ENCODE peak calls at places on chromosomes 7 and 10, in eight cellular contexts. One of them, this sample, is unnamed.

GRCh38 chr10:4051408-4052151 is 266.6 kb upstream of the KLF6 start:
- ATAC-seq in GM12878: no peak
- ATAC-seq in HepG2: no peak
- ATAC-seq in upper lobe of left lung: peak; percentile 21
- ATAC-seq in Panc1: no peak
- ATAC-seq in HCT116: no peak
- ATAC-seq in K562: peak; percentile 36
- ATAC-seq in GM23338: no peak
- ATAC-seq in this sample: peak; percentile 54

GRCh38 chr7:75980126-75980864 is 14.1 kb downstream of the TMEM120A start:
- ATAC-seq in GM23338: no peak
- ATAC-seq in K562: no peak
- ATAC-seq in GM12878: no peak
- ATAC-seq in HepG2: peak; percentile 13
- ATAC-seq in HCT116: no peak
- ATAC-seq in Panc1: peak; percentile 22
- ATAC-seq in upper lobe of left lung: no peak
- ATAC-seq in this sample: no peak

GRCh38 chr7:24715661-24716479 is 41.4 kb downstream of the GSDME start:
- ATAC-seq in upper lobe of left lung: no peak
- ATAC-seq in Panc1: peak; percentile 89
- ATAC-seq in GM12878: peak; percentile 70
- ATAC-seq in K562: peak; percentile 94
- ATAC-seq in GM23338: peak; percentile 93
- ATAC-seq in HCT116: peak; percentile 91
- ATAC-seq in HepG2: peak; percentile 90
- ATAC-seq in this sample: no peak

GRCh38 chr7:17598846-17599245 is 300.4 kb downstream of the AHR start:
- ATAC-seq in HCT116: no peak
- ATAC-seq in Panc1: no peak
- ATAC-seq in K562: no peak
- ATAC-seq in GM23338: no peak
- ATAC-seq in upper lobe of left lung: no peak
- ATAC-seq in HepG2: no peak
- ATAC-seq in GM12878: no peak
- ATAC-seq in this sample: no peak

GRCh38 chr10:101857802-101858476 is 14.3 kb upstream of the KCNIP2 start:
- ATAC-seq in upper lobe of left lung: no peak
- ATAC-seq in K562: no peak
- ATAC-seq in Panc1: no peak
- ATAC-seq in GM12878: no peak
- ATAC-seq in HCT116: no peak
- ATAC-seq in HepG2: no peak
- ATAC-seq in GM23338: no peak
- ATAC-seq in this sample: no peak

GRCh38 chr10:86035791-86036543 is 330.6 kb downstream of the GRID1 start:
- ATAC-seq in Panc1: no peak
- ATAC-seq in HCT116: no peak
- ATAC-seq in K562: no peak
- ATAC-seq in HepG2: no peak
- ATAC-seq in GM12878: no peak
- ATAC-seq in GM23338: no peak
- ATAC-seq in upper lobe of left lung: no peak
- ATAC-seq in this sample: no peak

GRCh38 chr7:134782121-134782623 is 2.7 kb downstream of the CALD1 start:
- ATAC-seq in HepG2: no peak
- ATAC-seq in Panc1: no peak
- ATAC-seq in upper lobe of left lung: no peak
- ATAC-seq in HCT116: no peak
- ATAC-seq in GM23338: no peak
- ATAC-seq in K562: no peak
- ATAC-seq in GM12878: peak; percentile 32
- ATAC-seq in this sample: no peak

GRCh38 chr7:36567699-36568436 is 156.4 kb downstream of the AOAH start:
- ATAC-seq in HepG2: no peak
- ATAC-seq in Panc1: no peak
- ATAC-seq in GM23338: peak; percentile 79
- ATAC-seq in HCT116: no peak
- ATAC-seq in upper lobe of left lung: no peak
- ATAC-seq in K562: no peak
- ATAC-seq in GM12878: no peak
- ATAC-seq in this sample: no peak

GRCh38 chr10:12434277-12434676 is 84.9 kb downstream of the CAMK1D start:
- ATAC-seq in upper lobe of left lung: no peak
- ATAC-seq in HCT116: no peak
- ATAC-seq in HepG2: no peak
- ATAC-seq in K562: no peak
- ATAC-seq in GM23338: no peak
- ATAC-seq in GM12878: no peak
- ATAC-seq in Panc1: no peak
- ATAC-seq in this sample: no peak

GRCh38 chr10:33136271-33136670 is 178.2 kb upstream of the ITGB1 start:
- ATAC-seq in GM12878: peak; percentile 60
- ATAC-seq in upper lobe of left lung: no peak
- ATAC-seq in HepG2: no peak
- ATAC-seq in HCT116: no peak
- ATAC-seq in K562: no peak
- ATAC-seq in GM23338: no peak
- ATAC-seq in Panc1: no peak
- ATAC-seq in this sample: no peak

GRCh38 chr10:46544989-46545791 is 11.3 kb downstream of the GPRIN2 start:
- ATAC-seq in GM23338: peak; percentile 52
- ATAC-seq in HepG2: peak; percentile 22
- ATAC-seq in HCT116: peak; percentile 67
- ATAC-seq in K562: peak; percentile 58
- ATAC-seq in Panc1: peak; percentile 25
- ATAC-seq in upper lobe of left lung: no peak
- ATAC-seq in GM12878: peak; percentile 55
- ATAC-seq in this sample: no peak

GRCh38 chr7:19401461-19401860 is 256.2 kb upstream of the FERD3L start:
- ATAC-seq in GM23338: no peak
- ATAC-seq in upper lobe of left lung: no peak
- ATAC-seq in HepG2: no peak
- ATAC-seq in Panc1: no peak
- ATAC-seq in HCT116: no peak
- ATAC-seq in K562: no peak
- ATAC-seq in GM12878: no peak
- ATAC-seq in this sample: no peak

GRCh38 chr10:101850747-101851146 is 7.1 kb upstream of the KCNIP2 start:
- ATAC-seq in HepG2: no peak
- ATAC-seq in upper lobe of left lung: no peak
- ATAC-seq in K562: no peak
- ATAC-seq in Panc1: no peak
- ATAC-seq in GM12878: no peak
- ATAC-seq in GM23338: no peak
- ATAC-seq in HCT116: no peak
- ATAC-seq in this sample: no peak

GRCh38 chr10:119700321-119700954 is 25.4 kb upstream of the INPP5F start:
- ATAC-seq in HepG2: no peak
- ATAC-seq in GM23338: no peak
- ATAC-seq in Panc1: no peak
- ATAC-seq in K562: no peak
- ATAC-seq in HCT116: no peak
- ATAC-seq in GM12878: peak; percentile 56
- ATAC-seq in upper lobe of left lung: no peak
- ATAC-seq in this sample: no peak

GRCh38 chr7:83579740-83580139 is 69.2 kb downstream of the SEMA3E start:
- ATAC-seq in Panc1: no peak
- ATAC-seq in HCT116: no peak
- ATAC-seq in K562: no peak
- ATAC-seq in upper lobe of left lung: no peak
- ATAC-seq in HepG2: no peak
- ATAC-seq in GM23338: no peak
- ATAC-seq in GM12878: no peak
- ATAC-seq in this sample: no peak

GRCh38 chr10:15745748-15746147 is 26.0 kb upstream of the ITGA8 start:
- ATAC-seq in GM23338: no peak
- ATAC-seq in Panc1: no peak
- ATAC-seq in GM12878: no peak
- ATAC-seq in upper lobe of left lung: peak; percentile 39
- ATAC-seq in HepG2: no peak
- ATAC-seq in HCT116: no peak
- ATAC-seq in K562: no peak
- ATAC-seq in this sample: peak; percentile 58

GRCh38 chr7:30412810-30413504 is 65.6 kb downstream of the NOD1 start:
- ATAC-seq in GM12878: peak; percentile 75
- ATAC-seq in HepG2: peak; percentile 93
- ATAC-seq in K562: peak; percentile 94
- ATAC-seq in upper lobe of left lung: peak; percentile 89
- ATAC-seq in Panc1: peak; percentile 94
- ATAC-seq in GM23338: peak; percentile 90
- ATAC-seq in HCT116: peak; percentile 97
- ATAC-seq in this sample: peak; percentile 85

GRCh38 chr7:100983451-100984187 is 14.3 kb downstream of the MUC12 start:
- ATAC-seq in GM12878: no peak
- ATAC-seq in HCT116: no peak
- ATAC-seq in upper lobe of left lung: peak; percentile 63
- ATAC-seq in K562: no peak
- ATAC-seq in GM23338: no peak
- ATAC-seq in Panc1: peak; percentile 80
- ATAC-seq in HepG2: no peak
- ATAC-seq in this sample: no peak

GRCh38 chr7:55078465-55079372 is 59.9 kb downstream of the EGFR start:
- ATAC-seq in GM23338: peak; percentile 93
- ATAC-seq in HCT116: peak; percentile 91
- ATAC-seq in GM12878: no peak
- ATAC-seq in upper lobe of left lung: peak; percentile 28
- ATAC-seq in HepG2: peak; percentile 91
- ATAC-seq in K562: peak; percentile 75
- ATAC-seq in Panc1: peak; percentile 85
- ATAC-seq in this sample: peak; percentile 6
- TF ChIP-seq POLR2AphosphoS5 in GM23338: no peak
- TF ChIP-seq POLR2AphosphoS5 in HCT116: no peak
- TF ChIP-seq POLR2AphosphoS5 in GM12878: no peak
- TF ChIP-seq POLR2AphosphoS5 in upper lobe of left lung: no peak
- TF ChIP-seq POLR2AphosphoS5 in HepG2: peak; percentile 68
- TF ChIP-seq POLR2AphosphoS5 in K562: no peak
- TF ChIP-seq POLR2AphosphoS5 in Panc1: no peak
- TF ChIP-seq POLR2AphosphoS5 in this sample: no peak

GRCh38 chr7:99472561-99473314 is at the start of gene ZNF789:
- ATAC-seq in K562: peak; percentile 97
- ATAC-seq in HepG2: peak; percentile 95
- ATAC-seq in upper lobe of left lung: peak; percentile 100
- ATAC-seq in HCT116: peak; percentile 95
- ATAC-seq in GM12878: peak; percentile 99
- ATAC-seq in GM23338: peak; percentile 96
- ATAC-seq in Panc1: peak; percentile 97
- ATAC-seq in this sample: peak; percentile 100
- TF ChIP-seq CTCF in K562: no peak
- TF ChIP-seq CTCF in HepG2: no peak
- TF ChIP-seq CTCF in upper lobe of left lung: no peak
- TF ChIP-seq CTCF in HCT116: no peak
- TF ChIP-seq CTCF in GM12878: no peak
- TF ChIP-seq CTCF in GM23338: no peak
- TF ChIP-seq CTCF in Panc1: no peak
- TF ChIP-seq CTCF in this sample: no peak

DNA sequence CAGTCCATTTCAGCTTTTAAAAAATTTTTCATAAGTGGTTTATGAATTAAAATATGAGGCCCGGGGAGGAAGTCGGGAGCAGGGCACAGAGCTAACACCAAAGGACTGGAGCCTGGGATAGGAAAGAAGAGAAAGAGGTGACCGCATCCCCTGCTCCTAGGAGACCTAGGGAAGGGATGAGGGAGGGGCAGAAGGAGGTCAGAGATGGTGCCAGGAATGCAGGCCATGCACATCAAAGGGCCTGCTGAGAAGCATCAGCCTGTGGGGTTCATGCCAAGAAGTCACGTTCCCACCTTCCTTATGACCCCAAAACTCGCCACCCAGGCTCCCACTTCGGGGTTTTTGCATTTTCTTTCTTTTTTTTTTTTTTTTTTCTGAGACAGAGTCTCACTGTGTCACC is 14.7 kb upstream of the TOMM7 start:
- ATAC-seq in GM12878: no peak
- ATAC-seq in upper lobe of left lung: no peak
- ATAC-seq in Panc1: no peak
- ATAC-seq in HepG2: no peak
- ATAC-seq in K562: no peak
- ATAC-seq in HCT116: no peak
- ATAC-seq in GM23338: peak; percentile 58
- ATAC-seq in this sample: no peak
- TF ChIP-seq POLR2AphosphoS5 in GM12878: no peak
- TF ChIP-seq POLR2AphosphoS5 in upper lobe of left lung: no peak
- TF ChIP-seq POLR2AphosphoS5 in Panc1: no peak
- TF ChIP-seq POLR2AphosphoS5 in HepG2: no peak
- TF ChIP-seq POLR2AphosphoS5 in K562: no peak
- TF ChIP-seq POLR2AphosphoS5 in HCT116: no peak
- TF ChIP-seq POLR2AphosphoS5 in GM23338: no peak
- TF ChIP-seq POLR2AphosphoS5 in this sample: no peak

GRCh38 chr7:131285558-131285957 is 42.1 kb upstream of the MKLN1 start:
- ATAC-seq in GM12878: no peak
- ATAC-seq in K562: no peak
- ATAC-seq in HCT116: no peak
- ATAC-seq in upper lobe of left lung: peak; percentile 92
- ATAC-seq in GM23338: peak; percentile 48
- ATAC-seq in Panc1: no peak
- ATAC-seq in HepG2: no peak
- ATAC-seq in this sample: peak; percentile 76

GRCh38 chr7:131288446-131288845 is 39.2 kb upstream of the MKLN1 start:
- ATAC-seq in HCT116: no peak
- ATAC-seq in HepG2: no peak
- ATAC-seq in Panc1: no peak
- ATAC-seq in K562: peak; percentile 80
- ATAC-seq in GM12878: no peak
- ATAC-seq in GM23338: no peak
- ATAC-seq in upper lobe of left lung: no peak
- ATAC-seq in this sample: no peak

GRCh38 chr7:131281649-131282048 is 46.0 kb upstream of the MKLN1 start:
- ATAC-seq in HepG2: no peak
- ATAC-seq in GM23338: no peak
- ATAC-seq in Panc1: no peak
- ATAC-seq in HCT116: no peak
- ATAC-seq in GM12878: no peak
- ATAC-seq in K562: no peak
- ATAC-seq in upper lobe of left lung: no peak
- ATAC-seq in this sample: no peak

GRCh38 chr7:131289051-131289450 is 38.6 kb upstream of the MKLN1 start:
- ATAC-seq in HCT116: no peak
- ATAC-seq in upper lobe of left lung: no peak
- ATAC-seq in GM23338: no peak
- ATAC-seq in GM12878: no peak
- ATAC-seq in HepG2: no peak
- ATAC-seq in K562: no peak
- ATAC-seq in Panc1: no peak
- ATAC-seq in this sample: no peak

GRCh38 chr7:131284702-131285419 is 42.8 kb upstream of the MKLN1 start:
- ATAC-seq in K562: no peak
- ATAC-seq in upper lobe of left lung: peak; percentile 79
- ATAC-seq in Panc1: peak; percentile 51
- ATAC-seq in GM23338: peak; percentile 80
- ATAC-seq in HepG2: peak; percentile 37
- ATAC-seq in HCT116: no peak
- ATAC-seq in GM12878: no peak
- ATAC-seq in this sample: peak; percentile 81
- TF ChIP-seq CTCF in K562: no peak
- TF ChIP-seq CTCF in upper lobe of left lung: no peak
- TF ChIP-seq CTCF in Panc1: no peak
- TF ChIP-seq CTCF in GM23338: no peak
- TF ChIP-seq CTCF in HepG2: no peak
- TF ChIP-seq CTCF in HCT116: no peak
- TF ChIP-seq CTCF in GM12878: no peak
- TF ChIP-seq CTCF in this sample: no peak

GRCh38 chr7:47836080-47836479 is 112.2 kb downstream of the PKD1L1 start:
- ATAC-seq in GM23338: no peak
- ATAC-seq in HepG2: no peak
- ATAC-seq in HCT116: no peak
- ATAC-seq in Panc1: no peak
- ATAC-seq in GM12878: no peak
- ATAC-seq in K562: no peak
- ATAC-seq in upper lobe of left lung: no peak
- ATAC-seq in this sample: no peak
- TF ChIP-seq POLR2AphosphoS5 in GM23338: no peak
- TF ChIP-seq POLR2AphosphoS5 in HepG2: no peak
- TF ChIP-seq POLR2AphosphoS5 in HCT116: no peak
- TF ChIP-seq POLR2AphosphoS5 in Panc1: no peak
- TF ChIP-seq POLR2AphosphoS5 in GM12878: no peak
- TF ChIP-seq POLR2AphosphoS5 in K562: no peak
- TF ChIP-seq POLR2AphosphoS5 in upper lobe of left lung: no peak
- TF ChIP-seq POLR2AphosphoS5 in this sample: no peak

This sample was measured in gastroesophageal sphincter.